ENCODE peak calls at places on chromosomes 13 and 19, in four cellular contexts. N is substantia nigra, O is aorta, G is OCI-M1. E is an unnamed sample.

GRCh38 chr19:28044477-28044876 is 1168.5 kb downstream of the UQCRFS1 start:
- DNase-seq in O (no peak), N (no peak), G (no peak), E (no peak)

GRCh38 chr13:46369506-46370268 is 17.4 kb downstream of the RUBCNL start:
- DNase-seq in O (no peak), N (no peak), G (peak), E (no peak)

GRCh38 chr19:15776991-15777787 is 10.3 kb upstream of the OR10H5 start:
- DNase-seq in G (no peak), O (no peak), N (no peak), E (no peak)

GRCh38 chr19:40610396-40611064 is 9.4 kb downstream of the LTBP4 start:
- DNase-seq in N (peak), O (peak), G (no peak), E (no peak)

GRCh38 chr13:18952225-18953016 is 229.2 kb downstream of the TUBA3C start:
- DNase-seq in G (no peak), N (no peak), O (peak), E (no peak)

GRCh38 chr19:47130120-47130588 is 481 bp upstream of the SAE1 start:
- DNase-seq in N (no peak), O (no peak), G (no peak), E (no peak)

GRCh38 chr19:5038631-5039271 is 69.8 kb downstream of the KDM4B start:
- DNase-seq in N (no peak), G (peak), O (no peak), E (no peak)

GRCh38 chr19:46218160-46218559 is 11.4 kb upstream of the IGFL1 start:
- DNase-seq in G (peak), O (no peak), N (no peak), E (no peak)

GRCh38 chr13:24270639-24271131 is 38.7 kb upstream of the C1QTNF9 start:
- DNase-seq in O (peak), G (peak), N (peak), E (peak)

E was measured in dorsolateral prefrontal cortex.